ENCODE peak calls at places on chromosome 9, in nine cellular contexts. One of them, this sample, is unnamed. For H3K9me3, the result is how much of the 10 kb centered on the place peaks cover.

GRCh38 chr9:37029776-37030590 is 4.1 kb downstream of the PAX5 start:
- DNase-seq in cardiac muscle cell: no peak
- DNase-seq in colonic mucosa: no peak
- DNase-seq in left ventricle myocardium inferior: no peak
- DNase-seq in heart left ventricle: no peak
- DNase-seq in fibroblast of lung: no peak
- DNase-seq in spleen: peak
- DNase-seq in A549: no peak
- DNase-seq in aorta: no peak
- DNase-seq in this sample: no peak

GRCh38 chr9:104798209-104798995 is 34.5 kb downstream of the NIPSNAP3B start:
- DNase-seq in cardiac muscle cell: no peak
- DNase-seq in colonic mucosa: no peak
- DNase-seq in left ventricle myocardium inferior: no peak
- DNase-seq in heart left ventricle: no peak
- DNase-seq in fibroblast of lung: no peak
- DNase-seq in spleen: no peak
- DNase-seq in A549: no peak
- DNase-seq in aorta: no peak
- DNase-seq in this sample: no peak

GRCh38 chr9:92875373-92875772 is 2.5 kb downstream of the ZNF484 start:
- DNase-seq in cardiac muscle cell: no peak
- DNase-seq in colonic mucosa: no peak
- DNase-seq in left ventricle myocardium inferior: no peak
- DNase-seq in heart left ventricle: no peak
- DNase-seq in fibroblast of lung: no peak
- DNase-seq in spleen: no peak
- DNase-seq in A549: no peak
- DNase-seq in aorta: no peak
- DNase-seq in this sample: no peak

GRCh38 chr9:34457266-34458012 is 931 bp downstream of the FAM219A start:
- DNase-seq in cardiac muscle cell: peak
- DNase-seq in colonic mucosa: peak
- DNase-seq in left ventricle myocardium inferior: peak
- DNase-seq in heart left ventricle: peak
- DNase-seq in fibroblast of lung: peak
- DNase-seq in spleen: peak
- DNase-seq in A549: peak
- DNase-seq in aorta: peak
- DNase-seq in this sample: peak

GRCh38 chr9:122546196-122546595 is 6.7 kb upstream of the OR1N2 start:
- DNase-seq in cardiac muscle cell: no peak
- DNase-seq in colonic mucosa: no peak
- DNase-seq in left ventricle myocardium inferior: no peak
- DNase-seq in heart left ventricle: no peak
- DNase-seq in fibroblast of lung: no peak
- DNase-seq in spleen: no peak
- DNase-seq in A549: no peak
- DNase-seq in aorta: no peak
- DNase-seq in this sample: no peak

GRCh38 chr9:21326526-21327139 is 8.6 kb downstream of the KLHL9 start:
- DNase-seq in cardiac muscle cell: peak
- DNase-seq in colonic mucosa: no peak
- DNase-seq in left ventricle myocardium inferior: no peak
- DNase-seq in heart left ventricle: no peak
- DNase-seq in fibroblast of lung: peak
- DNase-seq in spleen: no peak
- DNase-seq in A549: peak
- DNase-seq in aorta: no peak
- DNase-seq in this sample: no peak

GRCh38 chr9:16871358-16872151 is 1.1 kb upstream of the BNC2 start:
- DNase-seq in cardiac muscle cell: peak
- DNase-seq in colonic mucosa: peak
- DNase-seq in left ventricle myocardium inferior: peak
- DNase-seq in heart left ventricle: peak
- DNase-seq in fibroblast of lung: peak
- DNase-seq in spleen: peak
- DNase-seq in A549: peak
- DNase-seq in aorta: peak
- DNase-seq in this sample: peak

GRCh38 chr9:5269249-5269715 is 35.2 kb downstream of the RLN2 start:
- DNase-seq in cardiac muscle cell: peak
- DNase-seq in colonic mucosa: no peak
- DNase-seq in left ventricle myocardium inferior: no peak
- DNase-seq in heart left ventricle: no peak
- DNase-seq in fibroblast of lung: no peak
- DNase-seq in spleen: no peak
- DNase-seq in A549: no peak
- DNase-seq in aorta: no peak
- DNase-seq in this sample: no peak

GRCh38 chr9:126692759-126693427 is 79.2 kb downstream of the LMX1B start:
- DNase-seq in cardiac muscle cell: no peak
- DNase-seq in colonic mucosa: no peak
- DNase-seq in left ventricle myocardium inferior: no peak
- DNase-seq in heart left ventricle: no peak
- DNase-seq in fibroblast of lung: no peak
- DNase-seq in spleen: peak
- DNase-seq in A549: no peak
- DNase-seq in aorta: peak
- DNase-seq in this sample: no peak

GRCh38 chr9:136939431-136939995 is 5.0 kb downstream of the FBXW5 start:
- DNase-seq in cardiac muscle cell: no peak
- DNase-seq in colonic mucosa: no peak
- DNase-seq in left ventricle myocardium inferior: peak
- DNase-seq in heart left ventricle: no peak
- DNase-seq in fibroblast of lung: no peak
- DNase-seq in spleen: no peak
- DNase-seq in A549: no peak
- DNase-seq in aorta: no peak
- DNase-seq in this sample: no peak

GRCh38 chr9:113483676-113484257 is 20.2 kb downstream of the RGS3 start:
- DNase-seq in cardiac muscle cell: no peak
- DNase-seq in colonic mucosa: no peak
- DNase-seq in left ventricle myocardium inferior: no peak
- DNase-seq in heart left ventricle: no peak
- DNase-seq in fibroblast of lung: no peak
- DNase-seq in spleen: no peak
- DNase-seq in A549: no peak
- DNase-seq in aorta: no peak
- DNase-seq in this sample: no peak

GRCh38 chr9:8863886-8864881 is 1064.6 kb upstream of the DMAC1 start:
- DNase-seq in cardiac muscle cell: peak
- DNase-seq in colonic mucosa: no peak
- DNase-seq in left ventricle myocardium inferior: no peak
- DNase-seq in heart left ventricle: no peak
- DNase-seq in fibroblast of lung: peak
- DNase-seq in spleen: no peak
- DNase-seq in A549: no peak
- DNase-seq in aorta: no peak
- DNase-seq in this sample: no peak

GRCh38 chr9:89523948-89524347 is 26.0 kb upstream of the SEMA4D start:
- DNase-seq in cardiac muscle cell: no peak
- DNase-seq in colonic mucosa: no peak
- DNase-seq in left ventricle myocardium inferior: no peak
- DNase-seq in heart left ventricle: no peak
- DNase-seq in fibroblast of lung: no peak
- DNase-seq in spleen: no peak
- DNase-seq in A549: no peak
- DNase-seq in aorta: no peak
- DNase-seq in this sample: no peak

GRCh38 chr9:134007150-134007549 is 15.0 kb upstream of the VAV2 start:
- DNase-seq in cardiac muscle cell: peak
- DNase-seq in colonic mucosa: no peak
- DNase-seq in left ventricle myocardium inferior: no peak
- DNase-seq in heart left ventricle: no peak
- DNase-seq in fibroblast of lung: no peak
- DNase-seq in spleen: no peak
- DNase-seq in A549: no peak
- DNase-seq in aorta: peak
- DNase-seq in this sample: no peak
- H3K9me3 ChIP-seq in cardiac muscle cell: under half
- H3K9me3 ChIP-seq in colonic mucosa: under half
- H3K9me3 ChIP-seq in left ventricle myocardium inferior: under half
- H3K9me3 ChIP-seq in heart left ventricle: under half
- H3K9me3 ChIP-seq in fibroblast of lung: under half
- H3K9me3 ChIP-seq in spleen: under half
- H3K9me3 ChIP-seq in A549: under half
- H3K9me3 ChIP-seq in aorta: under half
- H3K9me3 ChIP-seq in this sample: under half

GRCh38 chr9:15372385-15373200 is 50.1 kb upstream of the SNAPC3 start:
- DNase-seq in cardiac muscle cell: no peak
- DNase-seq in colonic mucosa: peak
- DNase-seq in left ventricle myocardium inferior: no peak
- DNase-seq in heart left ventricle: no peak
- DNase-seq in fibroblast of lung: peak
- DNase-seq in spleen: no peak
- DNase-seq in A549: no peak
- DNase-seq in aorta: no peak
- DNase-seq in this sample: no peak

GRCh38 chr9:15374825-15375224 is 47.9 kb upstream of the SNAPC3 start:
- DNase-seq in cardiac muscle cell: no peak
- DNase-seq in colonic mucosa: no peak
- DNase-seq in left ventricle myocardium inferior: no peak
- DNase-seq in heart left ventricle: no peak
- DNase-seq in fibroblast of lung: no peak
- DNase-seq in spleen: no peak
- DNase-seq in A549: no peak
- DNase-seq in aorta: no peak
- DNase-seq in this sample: no peak

GRCh38 chr9:15374310-15374709 is 48.4 kb upstream of the SNAPC3 start:
- DNase-seq in cardiac muscle cell: peak
- DNase-seq in colonic mucosa: no peak
- DNase-seq in left ventricle myocardium inferior: no peak
- DNase-seq in heart left ventricle: no peak
- DNase-seq in fibroblast of lung: no peak
- DNase-seq in spleen: no peak
- DNase-seq in A549: no peak
- DNase-seq in aorta: no peak
- DNase-seq in this sample: no peak

GRCh38 chr9:15373201-15373530 is 49.5 kb upstream of the SNAPC3 start:
- DNase-seq in cardiac muscle cell: peak
- DNase-seq in colonic mucosa: no peak
- DNase-seq in left ventricle myocardium inferior: no peak
- DNase-seq in heart left ventricle: no peak
- DNase-seq in fibroblast of lung: peak
- DNase-seq in spleen: no peak
- DNase-seq in A549: peak
- DNase-seq in aorta: no peak
- DNase-seq in this sample: no peak

GRCh38 chr9:15373881-15374280 is 48.8 kb upstream of the SNAPC3 start:
- DNase-seq in cardiac muscle cell: peak
- DNase-seq in colonic mucosa: no peak
- DNase-seq in left ventricle myocardium inferior: no peak
- DNase-seq in heart left ventricle: no peak
- DNase-seq in fibroblast of lung: peak
- DNase-seq in spleen: no peak
- DNase-seq in A549: no peak
- DNase-seq in aorta: no peak
- DNase-seq in this sample: no peak
- H3K9me3 ChIP-seq in cardiac muscle cell: under half
- H3K9me3 ChIP-seq in colonic mucosa: under half
- H3K9me3 ChIP-seq in left ventricle myocardium inferior: under half
- H3K9me3 ChIP-seq in heart left ventricle: under half
- H3K9me3 ChIP-seq in fibroblast of lung: under half
- H3K9me3 ChIP-seq in spleen: under half
- H3K9me3 ChIP-seq in A549: under half
- H3K9me3 ChIP-seq in aorta: under half
- H3K9me3 ChIP-seq in this sample: under half

DNA sequence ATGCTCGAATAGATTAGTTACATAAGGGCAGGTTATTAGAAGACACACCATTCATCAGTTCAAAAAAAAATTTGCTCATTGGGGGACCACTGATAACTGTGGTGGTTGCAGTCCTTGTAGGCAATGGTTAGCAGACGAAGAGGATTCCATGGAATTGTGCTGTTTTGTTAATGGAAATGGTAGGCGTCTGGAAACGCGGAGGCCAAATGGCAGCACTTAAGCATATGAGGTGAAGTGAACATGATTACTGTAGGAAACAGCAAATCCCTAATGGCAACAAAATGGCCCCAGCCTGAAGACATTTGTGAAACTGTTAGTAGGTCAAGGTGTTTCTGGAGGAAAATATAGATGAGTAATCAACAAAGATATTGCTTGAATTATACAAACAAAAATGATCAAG is 535.4 kb upstream of the PTPRD start:
- DNase-seq in cardiac muscle cell: no peak
- DNase-seq in colonic mucosa: no peak
- DNase-seq in left ventricle myocardium inferior: no peak
- DNase-seq in heart left ventricle: no peak
- DNase-seq in fibroblast of lung: no peak
- DNase-seq in spleen: no peak
- DNase-seq in A549: no peak
- DNase-seq in aorta: no peak
- DNase-seq in this sample: no peak
- H3K9me3 ChIP-seq in cardiac muscle cell: under half
- H3K9me3 ChIP-seq in colonic mucosa: under half
- H3K9me3 ChIP-seq in left ventricle myocardium inferior: under half
- H3K9me3 ChIP-seq in heart left ventricle: under half
- H3K9me3 ChIP-seq in fibroblast of lung: under half
- H3K9me3 ChIP-seq in spleen: under half
- H3K9me3 ChIP-seq in A549: under half
- H3K9me3 ChIP-seq in aorta: under half
- H3K9me3 ChIP-seq in this sample: under half

GRCh38 chr9:138101444-138102234 is 224.1 kb downstream of the CACNA1B start:
- DNase-seq in cardiac muscle cell: no peak
- DNase-seq in colonic mucosa: peak
- DNase-seq in left ventricle myocardium inferior: no peak
- DNase-seq in heart left ventricle: no peak
- DNase-seq in fibroblast of lung: no peak
- DNase-seq in spleen: peak
- DNase-seq in A549: no peak
- DNase-seq in aorta: peak
- DNase-seq in this sample: no peak
- H3K9me3 ChIP-seq in cardiac muscle cell: under half
- H3K9me3 ChIP-seq in colonic mucosa: under half
- H3K9me3 ChIP-seq in left ventricle myocardium inferior: under half
- H3K9me3 ChIP-seq in heart left ventricle: under half
- H3K9me3 ChIP-seq in fibroblast of lung: under half
- H3K9me3 ChIP-seq in spleen: under half
- H3K9me3 ChIP-seq in A549: under half
- H3K9me3 ChIP-seq in aorta: under half
- H3K9me3 ChIP-seq in this sample: under half

DNA sequence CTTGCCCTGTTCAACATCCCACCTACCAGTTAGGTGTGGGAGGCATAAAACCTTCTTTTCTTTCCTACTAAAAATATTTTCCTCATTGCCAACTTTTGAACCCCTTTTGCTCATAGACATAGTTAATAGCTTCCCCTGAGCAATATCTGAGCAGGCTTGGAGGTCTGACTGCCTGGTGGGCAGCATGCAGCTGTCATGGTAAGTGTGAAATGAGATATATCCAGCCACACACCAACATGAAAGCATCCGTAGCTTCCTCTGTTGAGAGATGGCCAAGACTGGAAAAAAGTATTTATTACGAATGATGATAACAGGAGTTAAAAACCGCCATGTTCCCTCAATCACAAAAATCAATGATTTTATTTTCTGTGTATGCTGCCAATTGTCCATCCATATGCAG is 190.1 kb downstream of the TMEM38B start:
- DNase-seq in cardiac muscle cell: no peak
- DNase-seq in colonic mucosa: no peak
- DNase-seq in left ventricle myocardium inferior: no peak
- DNase-seq in heart left ventricle: no peak
- DNase-seq in fibroblast of lung: no peak
- DNase-seq in spleen: no peak
- DNase-seq in A549: no peak
- DNase-seq in aorta: no peak
- DNase-seq in this sample: no peak
- H3K9me3 ChIP-seq in cardiac muscle cell: under half
- H3K9me3 ChIP-seq in colonic mucosa: under half
- H3K9me3 ChIP-seq in left ventricle myocardium inferior: under half
- H3K9me3 ChIP-seq in heart left ventricle: under half
- H3K9me3 ChIP-seq in fibroblast of lung: under half
- H3K9me3 ChIP-seq in spleen: under half
- H3K9me3 ChIP-seq in A549: under half
- H3K9me3 ChIP-seq in aorta: under half
- H3K9me3 ChIP-seq in this sample: under half

This sample was measured in uterus.